ENCODE peak calls at places on chromosomes 1 and 21, in five cellular contexts. D, A, Y, R and T are unnamed samples.
A peak's percentile ranks its signal among the peaks of the same experiment; 100 is the strongest.

GRCh38 chr1:89464008-89464407 is 60.6 kb upstream of the LRRC8B start:
- DNase-seq in D (no peak), Y (no peak), A (no peak), R (no peak), T (no peak)

GRCh38 chr1:55402676-55403464 is 187.7 kb upstream of the USP24 start:
- DNase-seq in Y (no peak), D (no peak), R (no peak), A (no peak), T (no peak)

GRCh38 chr1:230151924-230152468 is 85.0 kb downstream of the GALNT2 start:
- DNase-seq in A (no peak), D (no peak), Y (no peak), R (no peak), T (no peak)

GRCh38 chr1:11563560-11564069 is 84.7 kb downstream of the DISP3 start:
- DNase-seq in A (no peak), Y (no peak), D (no peak), R (no peak), T (no peak)

GRCh38 chr1:100351095-100351884 is 1.0 kb upstream of the CDC14A start:
- DNase-seq in Y (peak; percentile 82), A (peak; percentile 93), R (peak; percentile 93), D (peak; percentile 72), T (peak; percentile 95)

GRCh38 chr1:58577676-58578073 is 623 bp upstream of the TACSTD2 start:
- DNase-seq in D (no peak), A (no peak), R (no peak), Y (no peak), T (no peak)

GRCh38 chr1:38246955-38247952 is 200.7 kb upstream of the POU3F1 start:
- DNase-seq in Y (no peak), A (peak; percentile 46), R (no peak), D (no peak), T (no peak)

GRCh38 chr1:55600243-55600642 is 385.1 kb upstream of the USP24 start:
- DNase-seq in R (no peak), A (no peak), Y (no peak), D (no peak), T (no peak)

GRCh38 chr1:115301438-115302020 is 36.5 kb downstream of the NGF start:
- DNase-seq in D (no peak), A (no peak), R (no peak), Y (no peak), T (no peak)

GRCh38 chr1:50775740-50776139 is 184.3 kb downstream of the FAF1 start:
- DNase-seq in Y (no peak), A (no peak), D (no peak), R (no peak), T (no peak)

GRCh38 chr1:86997538-86997937 is 83.1 kb downstream of the HS2ST1 start:
- DNase-seq in R (no peak), Y (no peak), A (no peak), D (no peak), T (no peak)

GRCh38 chr1:154747841-154748766 is 122.0 kb downstream of the KCNN3 start:
- DNase-seq in R (no peak), D (no peak), A (no peak), Y (peak; percentile 66), T (no peak)

GRCh38 chr1:78833491-78833890 is 173.0 kb downstream of the ADGRL4 start:
- DNase-seq in A (no peak), D (no peak), Y (no peak), R (no peak), T (peak; percentile 37)

GRCh38 chr1:2809656-2810055 is 8.2 kb upstream of the TTC34 start:
- DNase-seq in R (no peak), D (no peak), A (no peak), Y (no peak), T (no peak)

GRCh38 chr1:167819849-167820683 is 93.9 kb downstream of the ADCY10 start:
- DNase-seq in R (peak; percentile 80), Y (no peak), A (no peak), D (peak; percentile 90), T (peak; percentile 84)

GRCh38 chr1:156590326-156591180 is 1.0 kb upstream of the NAXE start:
- DNase-seq in Y (no peak), R (no peak), A (no peak), D (no peak), T (no peak)

GRCh38 chr21:16587671-16588379 is 858.0 kb downstream of the USP25 start:
- DNase-seq in D (no peak), Y (no peak), A (no peak), R (no peak), T (no peak)

GRCh38 chr1:231357831-231358354 is 19.8 kb downstream of the SPRTN start:
- DNase-seq in R (no peak), A (peak; percentile 47), D (peak; percentile 51), Y (peak; percentile 21), T (peak; percentile 52)

GRCh38 chr1:233777571-233777970 is 126.9 kb upstream of the SLC35F3 start:
- DNase-seq in Y (no peak), D (no peak), R (no peak), A (no peak), T (no peak)

GRCh38 chr1:151935154-151935553 is 25.8 kb upstream of the THEM4 start:
- DNase-seq in Y (no peak), A (no peak), R (no peak), D (no peak), T (no peak)

GRCh38 chr1:208093046-208093445 is 151.1 kb downstream of the PLXNA2 start:
- DNase-seq in D (no peak), Y (no peak), A (no peak), R (no peak), T (no peak)

GRCh38 chr1:3928622-3929021 is 28.6 kb upstream of the C1orf174 start:
- DNase-seq in D (no peak), A (no peak), R (no peak), Y (no peak), T (no peak)

GRCh38 chr21:18741954-18742353 is 338.4 kb upstream of the TMPRSS15 start:
- DNase-seq in R (no peak), D (no peak), A (no peak), Y (no peak), T (no peak)

GRCh38 chr1:212671342-212672031 is 28.2 kb downstream of the BATF3 start:
- DNase-seq in R (peak; percentile 45), D (no peak), Y (no peak), A (no peak), T (no peak)

GRCh38 chr1:183284086-183284485 is 98.0 kb downstream of the LAMC2 start:
- DNase-seq in D (no peak), R (no peak), A (no peak), Y (no peak), T (no peak)

GRCh38 chr1:182674346-182675246 is 9.8 kb downstream of the RGS8 start:
- DNase-seq in A (no peak), D (no peak), R (no peak), Y (no peak), T (no peak)

GRCh38 chr1:247111259-247111635 is 7.1 kb upstream of the ZNF669 start:
- DNase-seq in Y (no peak), D (peak; percentile 68), R (peak; percentile 66), A (no peak), T (no peak)

GRCh38 chr1:23801338-23801748 is 789 bp upstream of the GALE start:
- DNase-seq in D (no peak), R (no peak), Y (no peak), A (no peak), T (no peak)

GRCh38 chr1:59329412-59330053 is 32.6 kb downstream of the FGGY start:
- DNase-seq in A (no peak), R (no peak), Y (no peak), D (no peak), T (no peak)

GRCh38 chr1:176177764-176178163 is 29.3 kb downstream of the COP1 start:
- DNase-seq in R (no peak), D (no peak), A (no peak), Y (peak; percentile 56), T (no peak)

GRCh38 chr1:45328680-45329079 is 2.0 kb downstream of the HPDL start:
- DNase-seq in A (no peak), R (peak; percentile 63), D (peak; percentile 7), Y (no peak), T (no peak)

DNA sequence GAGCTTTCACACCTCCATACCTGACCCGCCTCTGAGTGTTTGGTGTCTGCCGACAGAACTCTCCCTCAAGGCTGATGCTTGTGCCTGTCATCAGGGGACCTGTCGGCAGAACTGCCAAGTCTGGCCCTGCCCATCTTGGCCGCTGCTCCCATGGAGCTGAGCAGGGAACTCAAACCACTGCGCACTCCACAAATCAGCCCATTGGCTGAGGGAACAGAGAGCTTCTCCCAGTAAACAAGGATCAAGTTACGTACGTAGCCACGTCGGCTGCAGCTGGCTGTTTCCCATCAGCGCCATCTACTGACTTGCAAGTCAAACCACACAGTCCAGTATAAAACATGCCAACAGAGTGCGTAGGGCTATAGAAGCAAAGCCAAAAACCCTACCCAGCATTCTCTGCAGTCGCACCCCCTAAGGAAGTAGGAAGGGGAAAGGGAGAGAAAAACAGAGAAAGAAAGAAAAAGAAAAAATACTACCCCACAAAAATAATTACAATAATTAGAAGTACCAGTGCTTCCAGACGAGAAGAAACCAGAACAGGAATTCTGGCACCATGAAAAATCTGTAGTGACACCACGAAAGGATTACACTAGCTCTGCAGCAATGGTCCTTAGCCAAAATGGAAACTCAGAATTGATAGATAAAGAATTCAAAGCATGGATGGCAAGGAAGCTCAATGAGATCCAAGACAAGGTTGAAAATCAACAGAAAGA is 13.1 kb downstream of the KRTAP13-1 start:
- DNase-seq in R (peak; percentile 74), D (peak; percentile 9), A (peak; percentile 14), Y (no peak), T (peak; percentile 0)
- TF ChIP-seq HDAC2 in R (no peak), D (no peak), A (no peak), Y (no peak), T (no peak)

GRCh38 chr21:31201144-31201543 is 142.9 kb downstream of the TIAM1 start:
- DNase-seq in Y (no peak), R (no peak), D (no peak), A (no peak), T (no peak)

GRCh38 chr21:31195334-31196015 is 148.6 kb downstream of the TIAM1 start:
- DNase-seq in D (no peak), R (no peak), Y (peak; percentile 55), A (no peak), T (no peak)

GRCh38 chr21:31196724-31197123 is 147.3 kb downstream of the TIAM1 start:
- DNase-seq in D (no peak), Y (no peak), R (no peak), A (no peak), T (no peak)

GRCh38 chr21:31201548-31201947 is 142.5 kb downstream of the TIAM1 start:
- DNase-seq in Y (peak; percentile 35), A (no peak), R (no peak), D (no peak), T (no peak)

DNA sequence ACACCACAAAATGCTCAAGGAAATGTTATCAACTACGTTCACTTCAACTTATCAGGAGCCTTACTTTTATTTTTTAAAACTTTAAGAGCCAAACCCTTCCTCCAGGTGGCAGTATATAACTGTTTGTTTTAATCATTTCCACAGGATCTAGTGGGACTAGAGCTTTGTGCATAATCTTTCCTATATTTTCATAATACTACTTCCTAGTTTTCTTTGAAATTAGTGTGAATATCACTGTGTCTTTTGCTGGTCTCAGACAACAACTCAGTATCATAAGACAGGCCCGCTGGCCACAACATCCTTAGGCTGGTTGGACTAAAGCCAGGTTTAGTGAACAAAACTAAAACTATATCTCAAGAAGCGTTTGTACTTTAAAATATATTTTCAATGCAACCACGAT is 145.5 kb downstream of the TIAM1 start:
- DNase-seq in Y (no peak), R (no peak), A (peak; percentile 30), D (peak; percentile 52), T (peak; percentile 13)
- TF ChIP-seq HDAC2 in Y (no peak), R (no peak), A (no peak), D (no peak), T (no peak)

GRCh38 chr1:36253463-36253862 is 29.2 kb downstream of the THRAP3 start:
- DNase-seq in A (no peak), R (no peak), D (no peak), Y (no peak), T (no peak)
- TF ChIP-seq HDAC2 in A (no peak), R (no peak), D (no peak), Y (no peak), T (no peak)

GRCh38 chr1:53579221-53580008 is 120.2 kb downstream of the DMRTB1 start:
- DNase-seq in Y (no peak), D (peak; percentile 72), A (no peak), R (no peak), T (no peak)
- TF ChIP-seq HDAC2 in Y (no peak), D (no peak), A (no peak), R (no peak), T (no peak)